ENCODE peak calls at places on chromosomes 13 and 19, in five cellular contexts. M is gastrocnemius medialis, N is GM23248, F is heart left ventricle, W is Peyer's patch. B is an unnamed sample. For H3K9me3, the result is how much of the 10 kb centered on the place peaks cover.

GRCh38 chr13:112709825-112710783 is 20.3 kb downstream of the ATP11A start:
- DNase-seq in M (no peak), N (no peak), F (no peak), W (peak), B (no peak)

GRCh38 chr13:112994084-112994780 is 25.2 kb downstream of the MCF2L start:
- DNase-seq in M (no peak), N (no peak), F (no peak), W (peak), B (peak)

GRCh38 chr13:106599875-106600797 is 32.2 kb upstream of the ARGLU1 start:
- DNase-seq in M (no peak), N (peak), F (no peak), W (no peak), B (no peak)

GRCh38 chr13:114259974-114260373 is 21.4 kb upstream of the UPF3A start:
- DNase-seq in M (no peak), N (no peak), F (peak), W (no peak), B (no peak)

GRCh38 chr19:55694241-55694655 is 19.2 kb downstream of the EPN1 start:
- DNase-seq in M (no peak), N (no peak), F (peak), W (peak), B (peak)

GRCh38 chr19:5547881-5548280 is 19.9 kb downstream of the TINCR start:
- DNase-seq in M (no peak), N (peak), F (no peak), W (peak), B (no peak)

GRCh38 chr19:45114116-45114515 is 21.1 kb downstream of the PPP1R37 start:
- DNase-seq in M (no peak), N (no peak), F (no peak), W (no peak), B (no peak)

GRCh38 chr19:42176990-42177685 is 40.3 kb downstream of the DEDD2 start:
- DNase-seq in M (no peak), N (peak), F (peak), W (peak), B (peak)

GRCh38 chr19:1756705-1757445 is 3.6 kb downstream of the ONECUT3 start:
- DNase-seq in M (no peak), N (no peak), F (no peak), W (no peak), B (no peak)

DNA sequence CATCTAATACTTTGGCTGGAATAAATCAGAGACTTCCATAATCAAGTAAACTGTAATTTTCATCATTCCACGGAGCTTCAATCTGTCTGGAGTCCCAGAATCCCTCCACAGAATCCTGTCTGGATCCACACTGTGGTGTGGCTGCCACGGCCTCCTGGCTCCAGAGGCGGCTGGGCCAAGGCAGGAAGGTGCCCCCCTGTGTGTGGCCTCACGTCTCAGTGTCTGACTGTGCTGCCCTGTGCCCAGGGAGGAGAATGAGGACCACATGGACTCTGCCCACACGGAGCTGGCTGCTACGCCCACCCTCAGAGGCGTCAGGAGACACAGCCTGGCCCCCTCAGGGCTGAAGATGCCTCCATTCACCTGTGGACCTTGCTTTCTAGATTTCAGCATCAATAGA is 12.2 kb upstream of the ZNF135 start:
- DNase-seq in M (no peak), N (no peak), F (no peak), W (no peak), B (no peak)
- H3K9me3 ChIP-seq in M (under half), N (under half), F (half or more), W (under half), B (half or more)

DNA sequence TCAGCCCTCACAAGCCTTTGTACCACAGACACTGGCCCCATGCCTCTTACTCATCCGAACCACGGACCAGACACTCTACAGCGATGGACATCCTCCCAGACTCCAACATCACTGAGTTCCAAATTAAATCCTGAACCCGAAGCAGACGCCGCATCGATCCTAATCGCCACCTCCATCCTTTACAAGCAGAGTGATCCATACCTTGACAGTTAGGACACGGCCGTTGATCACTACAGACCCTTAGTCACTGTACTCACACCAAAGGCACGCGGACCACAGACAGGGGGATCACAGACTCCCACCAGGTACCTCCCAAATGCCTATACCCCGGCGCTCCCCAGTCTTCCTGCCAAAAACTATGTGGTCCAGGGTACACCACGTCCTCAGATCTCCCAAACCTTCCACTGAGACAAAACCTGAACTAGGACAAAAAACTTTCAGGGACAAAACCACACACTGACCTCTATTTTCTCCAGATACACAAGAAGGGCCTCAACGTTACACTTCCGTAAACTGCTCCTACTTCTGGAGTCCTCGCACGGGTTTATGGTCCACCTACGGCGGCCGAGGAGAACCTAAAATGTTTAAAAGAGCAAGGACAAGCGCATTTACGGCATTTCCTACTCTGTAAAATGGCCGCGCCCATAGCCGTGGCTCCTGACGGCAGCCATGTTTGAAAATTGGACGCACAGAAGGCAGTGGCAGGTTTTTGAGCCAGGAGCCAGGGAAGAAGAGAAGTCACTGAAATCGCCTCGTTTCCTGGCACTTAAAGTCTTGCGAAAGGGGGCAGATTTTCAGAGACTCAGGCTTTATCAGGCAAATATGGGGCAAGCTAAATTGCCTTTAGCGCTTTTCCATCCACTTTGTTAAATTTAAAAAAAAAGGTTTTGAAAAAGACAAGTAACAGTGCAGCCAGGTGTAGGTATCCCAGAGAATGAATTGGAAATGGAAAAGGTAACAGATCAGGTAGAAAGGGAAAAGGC is at the start of gene ZNF350:
- DNase-seq in M (peak), N (peak), F (peak), W (peak), B (peak)
- H3K27ac ChIP-seq in M (peak), N (peak), F (peak), W (peak), B (peak)

DNA sequence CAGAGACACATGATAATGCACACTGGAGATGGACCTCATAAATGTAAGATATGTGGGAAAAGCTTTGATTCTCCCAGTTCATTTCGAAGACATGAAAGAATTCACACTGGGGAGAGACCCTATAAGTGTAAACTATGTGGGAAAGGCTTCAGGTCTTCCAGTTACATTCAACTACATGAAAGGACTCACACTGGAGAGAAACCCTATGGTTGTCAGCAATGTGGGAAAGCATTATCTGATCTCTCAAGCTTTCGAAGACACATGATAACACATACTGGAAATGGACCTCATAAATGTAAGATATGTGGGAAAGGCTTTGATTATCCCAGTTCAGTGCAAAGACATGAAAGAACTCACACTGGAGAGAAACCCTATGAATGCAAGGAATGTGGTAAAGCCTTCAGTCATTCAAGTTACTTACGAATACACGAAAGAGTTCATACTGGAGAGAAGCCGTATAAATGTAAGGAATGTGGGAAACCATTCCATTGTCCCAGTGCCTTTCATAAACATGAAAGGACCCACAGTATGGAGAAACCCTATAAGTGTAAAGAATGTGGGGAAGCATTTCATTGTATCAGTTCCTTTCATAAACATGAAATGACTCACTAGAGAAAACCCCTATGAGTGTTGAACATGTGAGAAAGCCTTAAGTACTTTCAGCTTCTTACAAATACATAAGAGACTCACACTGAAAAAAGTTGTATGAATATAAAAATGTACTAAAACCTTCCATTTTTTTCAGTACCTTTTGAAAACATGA is 14.7 kb downstream of the ZNF441 start:
- DNase-seq in M (no peak), N (peak), F (no peak), W (no peak), B (no peak)
- H3K9me3 ChIP-seq in M (half or more), N (under half), F (half or more), W (under half), B (half or more)

GRCh38 chr19:34124828-34125227 is 47.5 kb upstream of the LSM14A start:
- DNase-seq in M (no peak), N (no peak), F (no peak), W (no peak), B (no peak)
- H3K27ac ChIP-seq in M (no peak), N (no peak), F (no peak), W (no peak), B (no peak)

DNA sequence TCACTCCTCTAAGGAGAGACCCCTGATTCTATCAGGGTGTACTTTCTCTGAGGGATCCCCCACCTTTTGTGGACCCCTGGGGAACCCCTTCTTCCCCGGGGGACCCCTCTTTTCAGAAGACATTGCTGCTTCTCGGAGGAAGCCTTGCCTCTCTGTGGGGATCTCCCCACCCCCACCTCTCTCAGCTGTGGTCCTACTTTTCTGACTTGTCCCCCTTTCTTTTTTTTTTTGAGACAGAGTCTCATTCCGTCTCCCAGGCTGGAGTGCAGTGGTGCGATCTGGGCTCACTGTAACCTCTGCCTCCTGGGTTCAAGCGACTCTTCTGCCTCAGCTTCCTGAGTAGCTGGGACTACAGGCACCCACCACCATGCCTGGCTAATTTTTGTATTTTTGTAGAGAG is 18.4 kb upstream of the GATAD2A start:
- DNase-seq in M (no peak), N (no peak), F (no peak), W (no peak), B (no peak)
- H3K9me3 ChIP-seq in M (under half), N (under half), F (under half), W (under half), B (under half)

DNA sequence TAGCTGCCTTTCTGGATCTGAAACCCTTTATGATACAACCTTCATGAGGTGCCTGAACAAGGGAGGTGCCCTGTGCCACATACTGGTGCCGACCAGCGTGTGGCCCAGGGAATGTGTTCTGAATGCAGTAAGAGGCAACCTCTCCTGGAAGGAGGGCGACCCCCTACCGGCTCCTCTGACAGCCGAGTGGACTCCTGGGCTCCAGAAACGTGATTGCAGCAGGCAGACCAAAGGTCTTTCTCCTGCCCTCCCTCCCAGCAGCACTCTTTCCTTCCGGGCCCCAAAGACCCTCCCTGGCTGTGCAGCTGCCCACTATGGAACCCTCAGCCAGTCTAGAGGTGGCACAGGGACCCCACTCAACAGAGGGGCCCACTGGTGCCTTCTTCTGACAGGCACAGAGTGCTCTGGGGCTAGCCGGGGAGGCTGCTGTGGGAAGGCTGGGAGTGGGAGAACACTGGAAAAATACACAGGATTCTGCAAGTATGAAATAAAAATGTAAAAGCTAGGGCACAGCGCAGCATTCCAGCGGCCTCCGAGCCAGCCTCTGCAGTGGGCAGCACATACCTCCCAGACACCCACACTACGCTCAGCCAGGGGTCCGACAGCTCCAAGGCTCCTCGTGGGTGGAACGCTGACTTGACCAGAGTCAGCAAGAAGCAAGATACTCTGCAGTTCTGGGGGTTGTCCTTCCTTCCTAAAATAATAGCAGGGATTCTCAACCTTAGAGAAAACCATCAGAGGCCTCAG is 14.9 kb downstream of the SH3GL1 start:
- DNase-seq in M (no peak), N (no peak), F (no peak), W (no peak), B (no peak)
- H3K27ac ChIP-seq in M (no peak), N (peak), F (no peak), W (no peak), B (no peak)

DNA sequence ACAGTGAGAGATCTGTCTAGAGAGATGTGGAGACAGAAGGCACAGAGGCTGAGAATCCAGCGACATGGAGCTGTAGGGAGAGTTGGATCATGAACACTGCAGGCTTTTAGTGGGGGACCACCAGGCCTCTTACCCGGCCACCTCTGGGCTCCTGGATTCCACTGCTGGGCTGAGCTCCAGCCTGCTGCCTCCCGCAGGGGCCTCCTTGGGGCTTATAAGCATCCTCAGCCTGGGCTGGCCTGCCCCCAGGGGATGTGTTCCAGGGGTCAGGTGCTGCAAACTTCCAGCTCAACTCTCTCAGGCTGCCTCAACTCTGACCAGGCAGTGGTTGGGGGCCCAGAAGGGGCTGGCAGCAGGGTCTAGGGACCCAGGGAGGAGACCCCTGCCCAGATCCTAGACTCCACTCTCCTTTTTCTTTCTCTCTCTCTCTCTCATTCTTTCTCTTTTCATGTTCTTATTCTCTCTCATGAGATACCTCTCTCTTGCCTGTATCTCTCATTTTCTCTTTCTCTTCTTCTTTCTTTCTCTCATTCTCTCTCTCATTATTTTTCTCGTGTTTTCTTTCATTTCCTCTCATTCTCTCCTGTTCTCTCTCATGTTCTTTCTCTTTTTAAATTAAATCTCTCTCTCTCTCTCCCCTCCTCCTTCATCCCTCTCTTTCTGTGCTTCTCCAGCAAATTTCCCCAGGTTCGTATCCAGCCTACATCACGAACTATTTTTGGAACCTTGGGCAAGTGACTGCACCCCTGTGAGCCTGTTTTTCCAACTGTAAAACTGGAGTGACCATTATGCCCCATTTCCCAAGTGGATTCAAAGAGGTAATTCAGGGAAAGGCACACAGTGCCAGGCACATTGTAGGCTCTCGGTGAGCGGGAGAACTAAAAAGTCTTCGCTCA is at the start of gene KLK4:
- DNase-seq in M (no peak), N (no peak), F (no peak), W (no peak), B (no peak)
- H3K9me3 ChIP-seq in M (under half), N (under half), F (under half), W (under half), B (under half)

DNA sequence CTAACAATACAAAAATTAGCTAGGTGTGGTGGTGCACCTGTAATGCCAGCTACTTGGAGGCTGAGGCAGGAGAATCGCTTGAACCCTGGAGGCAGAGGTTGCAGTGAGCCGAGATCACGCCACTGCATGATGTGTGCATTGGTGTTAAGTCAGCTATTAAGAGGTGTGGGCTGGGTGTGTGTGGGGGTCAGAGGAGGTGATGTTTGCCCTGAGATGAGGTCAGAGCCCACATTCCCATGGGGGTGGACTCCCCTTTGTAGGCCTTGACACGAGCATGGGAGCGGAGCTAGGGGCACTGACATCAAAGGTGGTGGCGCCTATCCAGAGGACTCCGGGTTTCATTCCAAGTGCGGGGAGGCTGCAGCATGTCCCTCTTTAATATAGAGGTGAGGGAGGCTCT is 34.6 kb upstream of the LDLR start:
- DNase-seq in M (no peak), N (no peak), F (no peak), W (no peak), B (no peak)
- H3K27ac ChIP-seq in M (no peak), N (no peak), F (no peak), W (no peak), B (no peak)

B was measured in lower lobe of right lung.